ENCODE peak calls at places on chromosomes 6 and 20, in six cellular contexts. Y, G, W, V, X and Z are unnamed samples.

GRCh38 chr6:127121637-127121960 is 3.1 kb downstream of the RSPO3 start:
- DNase-seq in X (no peak), V (no peak), G (no peak), W (no peak), Y (no peak), Z (no peak)

GRCh38 chr20:12113468-12114371 is 196.0 kb downstream of the BTBD3 start:
- DNase-seq in Y (no peak), W (no peak), V (no peak), X (peak; percentile 9), G (no peak), Z (no peak)

GRCh38 chr20:10758446-10758845 is 84.6 kb upstream of the JAG1 start:
- DNase-seq in X (peak; percentile 59), W (no peak), Y (no peak), G (no peak), V (no peak), Z (peak; percentile 53)

GRCh38 chr6:79239538-79240168 is 5.2 kb upstream of the HMGN3 start:
- DNase-seq in X (no peak), Y (no peak), G (no peak), V (no peak), W (no peak), Z (no peak)

GRCh38 chr6:46979206-46979605 is 57.5 kb upstream of the ADGRF5 start:
- DNase-seq in Y (no peak), G (no peak), W (no peak), V (no peak), X (no peak), Z (no peak)

GRCh38 chr20:25586877-25587276 is 1.5 kb upstream of the NINL start:
- DNase-seq in V (no peak), G (no peak), W (no peak), Y (no peak), X (peak; percentile 17), Z (peak; percentile 28)

GRCh38 chr20:50314326-50314725 is 123.7 kb downstream of the CEBPB start:
- DNase-seq in X (no peak), W (no peak), Y (no peak), G (no peak), V (no peak), Z (no peak)

GRCh38 chr6:46199387-46199786 is 28.6 kb upstream of the ENPP5 start:
- DNase-seq in X (no peak), W (no peak), G (no peak), V (no peak), Y (no peak), Z (no peak)

GRCh38 chr6:148183776-148184175 is 158.9 kb upstream of the SASH1 start:
- DNase-seq in W (no peak), X (no peak), V (no peak), G (no peak), Y (no peak), Z (no peak)

GRCh38 chr6:116408476-116408875 is 37.7 kb downstream of the DSE start:
- DNase-seq in W (no peak), Y (no peak), X (no peak), V (no peak), G (no peak), Z (no peak)

GRCh38 chr6:18795726-18796125 is 408.6 kb downstream of the RNF144B start:
- DNase-seq in W (no peak), G (peak; percentile 50), Y (no peak), X (no peak), V (no peak), Z (no peak)

GRCh38 chr6:10465633-10466499 is 51.0 kb upstream of the TFAP2A start:
- DNase-seq in G (peak; percentile 83), Y (peak; percentile 82), W (peak; percentile 85), X (peak; percentile 36), V (peak; percentile 43), Z (peak; percentile 28)

GRCh38 chr6:76790881-76791280 is 672.4 kb downstream of the HTR1B start:
- DNase-seq in W (no peak), G (no peak), Y (no peak), X (no peak), V (no peak), Z (no peak)

GRCh38 chr20:63392465-63393365 is 31.6 kb upstream of the CHRNA4 start:
- DNase-seq in V (no peak), W (no peak), X (no peak), G (no peak), Y (no peak), Z (no peak)

GRCh38 chr20:6265204-6265904 is 142.5 kb upstream of the FERMT1 start:
- DNase-seq in W (no peak), V (no peak), X (peak; percentile 76), Y (no peak), G (peak; percentile 49), Z (peak; percentile 73)

GRCh38 chr6:147793871-147794643 is 285.6 kb downstream of the SAMD5 start:
- DNase-seq in V (no peak), Y (no peak), W (no peak), X (no peak), G (no peak), Z (no peak)

GRCh38 chr20:53594068-53595017 is 704 bp upstream of the ZNF217 start:
- DNase-seq in G (peak; percentile 94), X (peak; percentile 87), W (peak; percentile 99), V (peak; percentile 94), Y (peak; percentile 93), Z (peak; percentile 90)

GRCh38 chr6:155314773-155315515 is 660 bp upstream of the TFB1M start:
- DNase-seq in X (peak; percentile 89), Y (no peak), G (no peak), W (no peak), V (no peak), Z (peak; percentile 79)

GRCh38 chr6:52681416-52681815 is 10.5 kb downstream of the TMEM14A start:
- DNase-seq in G (no peak), Y (no peak), X (no peak), W (no peak), V (no peak), Z (no peak)

GRCh38 chr6:156795825-156796224 is 18.6 kb downstream of the ARID1B start:
- DNase-seq in W (no peak), V (no peak), Y (no peak), X (no peak), G (no peak), Z (peak; percentile 15)

GRCh38 chr6:26544473-26544872 is 6.3 kb downstream of the HMGN4 start:
- DNase-seq in X (no peak), W (no peak), Y (no peak), G (no peak), V (no peak), Z (no peak)

GRCh38 chr20:42102000-42102399 is 483.8 kb upstream of the CHD6 start:
- DNase-seq in Y (no peak), G (no peak), V (no peak), W (no peak), X (no peak), Z (no peak)

GRCh38 chr6:44076366-44077200 is 50.7 kb downstream of the MRPL14 start:
- DNase-seq in V (no peak), G (no peak), W (no peak), Y (no peak), X (peak; percentile 50), Z (no peak)

GRCh38 chr6:3176562-3177355 is 19.4 kb upstream of the TUBB2A start:
- DNase-seq in Y (no peak), W (no peak), X (peak; percentile 95), V (no peak), G (peak; percentile 87), Z (peak; percentile 98)

GRCh38 chr20:663315-664090 is 10.5 kb upstream of the SRXN1 start:
- DNase-seq in W (peak; percentile 74), Y (peak; percentile 77), X (no peak), G (peak; percentile 64), V (no peak), Z (peak; percentile 20)

GRCh38 chr6:124987291-124987690 is 25.1 kb downstream of the RNF217 start:
- DNase-seq in Y (no peak), G (no peak), V (no peak), X (no peak), W (no peak), Z (no peak)
- H2BK15ac ChIP-seq in Y (no peak overlapping the region), G (no peak overlapping the region), V (no peak overlapping the region), X (no peak overlapping the region), W (no peak overlapping the region), Z (peak overlapping the region; percentile 11)

GRCh38 chr6:50539441-50539840 is 173.9 kb upstream of the TFAP2D start:
- DNase-seq in W (no peak), Y (no peak), X (no peak), V (no peak), G (no peak), Z (no peak)
- H2BK15ac ChIP-seq in W (no peak overlapping the region), Y (no peak overlapping the region), X (no peak overlapping the region), V (no peak overlapping the region), G (no peak overlapping the region), Z (no peak overlapping the region)

GRCh38 chr6:88513920-88514319 is 347.8 kb upstream of the CNR1 start:
- DNase-seq in Y (no peak), X (no peak), V (no peak), G (no peak), W (peak; percentile 8), Z (no peak)

GRCh38 chr6:88519227-88520019 is 353.3 kb upstream of the CNR1 start:
- DNase-seq in V (no peak), G (peak; percentile 13), W (no peak), X (no peak), Y (no peak), Z (no peak)

GRCh38 chr6:88520445-88520844 is 354.3 kb upstream of the CNR1 start:
- DNase-seq in Y (no peak), X (no peak), G (no peak), V (no peak), W (no peak), Z (no peak)

GRCh38 chr6:88520020-88520338 is 353.8 kb upstream of the CNR1 start:
- DNase-seq in G (no peak), X (no peak), W (no peak), V (no peak), Y (no peak), Z (no peak)

DNA sequence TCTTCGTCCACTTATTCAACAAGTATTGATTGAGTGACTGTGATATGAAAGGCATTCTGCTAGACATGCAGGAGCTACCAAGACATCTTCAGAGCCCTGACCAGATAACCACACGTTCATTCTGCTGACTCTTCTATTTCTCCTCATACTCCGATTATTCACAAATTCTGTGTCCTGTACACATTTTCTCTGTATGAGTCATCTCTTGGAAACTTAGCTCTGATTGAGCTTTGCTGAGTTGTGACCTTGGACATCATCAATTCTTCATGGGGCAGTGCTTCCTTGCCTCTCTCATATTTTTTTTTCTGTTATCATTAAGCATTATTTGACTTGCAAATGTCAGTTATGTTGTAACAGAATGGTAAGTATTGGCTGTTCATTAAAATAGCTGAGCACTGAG is 351.6 kb upstream of the CNR1 start:
- DNase-seq in Y (no peak), X (no peak), W (no peak), V (no peak), G (no peak), Z (no peak)
- H2BK15ac ChIP-seq in Y (no peak overlapping the region), X (no peak overlapping the region), W (no peak overlapping the region), V (no peak overlapping the region), G (no peak overlapping the region), Z (no peak overlapping the region)

DNA sequence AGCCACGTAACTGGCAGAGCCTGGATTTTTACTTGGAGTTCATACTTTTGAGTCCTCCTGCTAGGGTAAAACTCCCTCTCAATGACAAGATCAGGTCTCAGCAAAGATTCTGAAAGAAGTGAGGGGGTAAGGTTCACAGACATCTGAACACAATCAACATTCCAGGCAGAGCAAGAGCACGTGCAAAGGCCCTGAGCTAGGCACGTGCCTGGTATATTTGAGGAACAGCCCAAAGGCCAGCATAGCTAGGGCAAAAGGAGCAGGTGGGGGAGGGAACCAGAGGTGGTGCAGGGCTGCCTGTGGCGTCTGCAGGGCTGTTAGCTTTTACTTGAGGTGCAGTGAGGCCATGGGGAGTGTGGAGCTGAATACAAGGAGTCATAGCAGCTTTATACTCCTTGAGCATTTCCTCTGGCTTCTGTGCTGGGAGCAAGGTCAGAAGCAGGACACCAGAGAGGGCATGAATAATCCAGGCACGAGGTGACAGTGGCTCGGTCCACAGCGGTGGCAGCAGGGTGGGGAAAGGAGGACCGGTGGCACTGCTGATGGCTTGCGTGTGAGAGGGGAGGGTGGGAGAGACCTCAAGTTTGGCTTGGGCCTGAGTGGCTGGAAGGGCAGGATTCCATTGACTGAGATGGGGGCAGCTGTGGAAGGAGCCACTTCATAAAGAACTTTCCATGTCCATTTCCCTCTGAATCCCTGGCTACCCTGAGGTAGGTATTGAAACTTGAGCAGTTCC is 57.0 kb downstream of the DLGAP4 start:
- DNase-seq in X (no peak), Y (no peak), V (no peak), G (no peak), W (no peak), Z (no peak)
- H2BK15ac ChIP-seq in X (no peak overlapping the region), Y (no peak overlapping the region), V (no peak overlapping the region), G (no peak overlapping the region), W (no peak overlapping the region), Z (no peak overlapping the region)